ENCODE peak calls at places on chromosomes 12 and 14, in seven cellular contexts. One of them, this sample, is unnamed.
A peak's percentile ranks its signal among the peaks of the same experiment; 100 is the strongest.

GRCh38 chr12:113049976-113050742 is 6.4 kb upstream of the DTX1 start:
- DNase-seq in astrocyte of the cerebellum: no peak
- DNase-seq in RPMI7951: peak; percentile 24
- DNase-seq in T-helper 17 cell: no peak
- DNase-seq in kidney tubule cell: peak; percentile 83
- DNase-seq in D341Med: no peak
- DNase-seq in AG04450: no peak
- DNase-seq in this sample: no peak

GRCh38 chr12:96211989-96212388 is 17.8 kb downstream of the ELK3 start:
- DNase-seq in kidney tubule cell: no peak
- DNase-seq in D341Med: no peak
- DNase-seq in RPMI7951: no peak
- DNase-seq in astrocyte of the cerebellum: no peak
- DNase-seq in AG04450: no peak
- DNase-seq in T-helper 17 cell: no peak
- DNase-seq in this sample: no peak

GRCh38 chr14:81275305-81275950 is 54.7 kb upstream of the GTF2A1 start:
- DNase-seq in kidney tubule cell: no peak
- DNase-seq in D341Med: no peak
- DNase-seq in T-helper 17 cell: no peak
- DNase-seq in astrocyte of the cerebellum: no peak
- DNase-seq in AG04450: no peak
- DNase-seq in RPMI7951: peak; percentile 6
- DNase-seq in this sample: no peak

GRCh38 chr12:94263011-94263786 is 114.8 kb downstream of the PLXNC1 start:
- DNase-seq in AG04450: no peak
- DNase-seq in D341Med: no peak
- DNase-seq in kidney tubule cell: no peak
- DNase-seq in RPMI7951: no peak
- DNase-seq in astrocyte of the cerebellum: no peak
- DNase-seq in T-helper 17 cell: no peak
- DNase-seq in this sample: no peak

GRCh38 chr12:58847876-58848600 is 72.3 kb downstream of the LRIG3 start:
- DNase-seq in astrocyte of the cerebellum: no peak
- DNase-seq in AG04450: no peak
- DNase-seq in D341Med: no peak
- DNase-seq in T-helper 17 cell: no peak
- DNase-seq in kidney tubule cell: peak; percentile 23
- DNase-seq in RPMI7951: no peak
- DNase-seq in this sample: no peak

GRCh38 chr14:89540830-89541470 is 123.9 kb upstream of the FOXN3 start:
- DNase-seq in AG04450: peak; percentile 63
- DNase-seq in D341Med: no peak
- DNase-seq in RPMI7951: peak; percentile 38
- DNase-seq in kidney tubule cell: peak; percentile 56
- DNase-seq in T-helper 17 cell: no peak
- DNase-seq in astrocyte of the cerebellum: no peak
- DNase-seq in this sample: peak; percentile 83

GRCh38 chr14:91425720-91426032 is 8.1 kb upstream of the CCDC88C start:
- DNase-seq in kidney tubule cell: no peak
- DNase-seq in RPMI7951: no peak
- DNase-seq in D341Med: no peak
- DNase-seq in astrocyte of the cerebellum: no peak
- DNase-seq in T-helper 17 cell: no peak
- DNase-seq in AG04450: no peak
- DNase-seq in this sample: no peak

GRCh38 chr12:107558141-107558815 is 127.3 kb upstream of the PWP1 start:
- DNase-seq in kidney tubule cell: no peak
- DNase-seq in AG04450: no peak
- DNase-seq in astrocyte of the cerebellum: no peak
- DNase-seq in D341Med: no peak
- DNase-seq in T-helper 17 cell: no peak
- DNase-seq in RPMI7951: no peak
- DNase-seq in this sample: no peak

GRCh38 chr14:100031506-100032281 is 33.5 kb upstream of the EVL start:
- DNase-seq in AG04450: peak; percentile 95
- DNase-seq in T-helper 17 cell: no peak
- DNase-seq in D341Med: no peak
- DNase-seq in astrocyte of the cerebellum: peak; percentile 96
- DNase-seq in RPMI7951: peak; percentile 96
- DNase-seq in kidney tubule cell: peak; percentile 97
- DNase-seq in this sample: peak; percentile 96

GRCh38 chr12:50243507-50243906 is 39.8 kb downstream of the LIMA1 start:
- DNase-seq in kidney tubule cell: no peak
- DNase-seq in astrocyte of the cerebellum: no peak
- DNase-seq in RPMI7951: no peak
- DNase-seq in AG04450: no peak
- DNase-seq in T-helper 17 cell: no peak
- DNase-seq in D341Med: no peak
- DNase-seq in this sample: no peak

GRCh38 chr14:51139221-51139681 is 44.3 kb upstream of the TRIM9 start:
- DNase-seq in RPMI7951: peak; percentile 39
- DNase-seq in astrocyte of the cerebellum: no peak
- DNase-seq in kidney tubule cell: no peak
- DNase-seq in T-helper 17 cell: no peak
- DNase-seq in AG04450: no peak
- DNase-seq in D341Med: no peak
- DNase-seq in this sample: no peak

GRCh38 chr14:94542111-94542810 is 19.0 kb upstream of the SERPINA4 start:
- DNase-seq in RPMI7951: peak; percentile 69
- DNase-seq in kidney tubule cell: no peak
- DNase-seq in D341Med: no peak
- DNase-seq in T-helper 17 cell: no peak
- DNase-seq in astrocyte of the cerebellum: no peak
- DNase-seq in AG04450: no peak
- DNase-seq in this sample: peak; percentile 9

GRCh38 chr14:64720190-64720589 is 16.0 kb downstream of the PLEKHG3 start:
- DNase-seq in RPMI7951: peak; percentile 61
- DNase-seq in AG04450: peak; percentile 15
- DNase-seq in D341Med: no peak
- DNase-seq in T-helper 17 cell: no peak
- DNase-seq in astrocyte of the cerebellum: peak; percentile 34
- DNase-seq in kidney tubule cell: peak; percentile 99
- DNase-seq in this sample: peak; percentile 59

GRCh38 chr12:67981236-67982164 is 7.7 kb upstream of the IFNG-AS1 start:
- DNase-seq in D341Med: no peak
- DNase-seq in AG04450: peak; percentile 41
- DNase-seq in kidney tubule cell: peak; percentile 92
- DNase-seq in T-helper 17 cell: no peak
- DNase-seq in RPMI7951: peak; percentile 83
- DNase-seq in astrocyte of the cerebellum: peak; percentile 57
- DNase-seq in this sample: peak; percentile 86

GRCh38 chr14:49619730-49620129 is 696 bp downstream of the RPL36AL start:
- DNase-seq in RPMI7951: no peak
- DNase-seq in T-helper 17 cell: no peak
- DNase-seq in kidney tubule cell: no peak
- DNase-seq in astrocyte of the cerebellum: no peak
- DNase-seq in AG04450: no peak
- DNase-seq in D341Med: no peak
- DNase-seq in this sample: no peak

GRCh38 chr12:49763006-49763591 is 21.7 kb downstream of the TMBIM6 start:
- DNase-seq in astrocyte of the cerebellum: no peak
- DNase-seq in kidney tubule cell: peak; percentile 45
- DNase-seq in T-helper 17 cell: peak; percentile 69
- DNase-seq in AG04450: no peak
- DNase-seq in D341Med: peak; percentile 85
- DNase-seq in RPMI7951: peak; percentile 28
- DNase-seq in this sample: no peak

GRCh38 chr12:124865728-124866127 is 2.1 kb upstream of the SCARB1 start:
- DNase-seq in T-helper 17 cell: no peak
- DNase-seq in D341Med: no peak
- DNase-seq in astrocyte of the cerebellum: no peak
- DNase-seq in AG04450: no peak
- DNase-seq in kidney tubule cell: no peak
- DNase-seq in RPMI7951: no peak
- DNase-seq in this sample: no peak

GRCh38 chr14:95386536-95386935 is 66.8 kb upstream of the CLMN start:
- DNase-seq in D341Med: no peak
- DNase-seq in AG04450: no peak
- DNase-seq in RPMI7951: no peak
- DNase-seq in T-helper 17 cell: no peak
- DNase-seq in kidney tubule cell: no peak
- DNase-seq in astrocyte of the cerebellum: no peak
- DNase-seq in this sample: no peak

GRCh38 chr12:20593611-20594010 is 101.5 kb upstream of the SLCO1C1 start:
- DNase-seq in kidney tubule cell: no peak
- DNase-seq in D341Med: no peak
- DNase-seq in RPMI7951: no peak
- DNase-seq in astrocyte of the cerebellum: no peak
- DNase-seq in T-helper 17 cell: no peak
- DNase-seq in AG04450: no peak
- DNase-seq in this sample: no peak

GRCh38 chr14:22656945-22657711 is 13.0 kb upstream of the OR6J1 start:
- DNase-seq in RPMI7951: peak; percentile 70
- DNase-seq in astrocyte of the cerebellum: peak; percentile 88
- DNase-seq in D341Med: no peak
- DNase-seq in T-helper 17 cell: no peak
- DNase-seq in AG04450: no peak
- DNase-seq in kidney tubule cell: peak; percentile 98
- DNase-seq in this sample: no peak

GRCh38 chr12:94322346-94322745 is 137.3 kb downstream of the CEP83 start:
- DNase-seq in astrocyte of the cerebellum: no peak
- DNase-seq in AG04450: no peak
- DNase-seq in RPMI7951: no peak
- DNase-seq in D341Med: no peak
- DNase-seq in T-helper 17 cell: no peak
- DNase-seq in kidney tubule cell: no peak
- DNase-seq in this sample: no peak

GRCh38 chr12:49821375-49822287 is 6.6 kb downstream of the NCKAP5L start:
- DNase-seq in T-helper 17 cell: no peak
- DNase-seq in kidney tubule cell: no peak
- DNase-seq in astrocyte of the cerebellum: no peak
- DNase-seq in RPMI7951: no peak
- DNase-seq in D341Med: no peak
- DNase-seq in AG04450: no peak
- DNase-seq in this sample: no peak

GRCh38 chr14:63078606-63079005 is 33.3 kb upstream of the KCNH5 start:
- DNase-seq in D341Med: no peak
- DNase-seq in astrocyte of the cerebellum: no peak
- DNase-seq in RPMI7951: no peak
- DNase-seq in T-helper 17 cell: no peak
- DNase-seq in AG04450: no peak
- DNase-seq in kidney tubule cell: no peak
- DNase-seq in this sample: no peak

GRCh38 chr12:65656904-65657351 is 167.4 kb upstream of the HMGA2 start:
- DNase-seq in RPMI7951: peak; percentile 99
- DNase-seq in astrocyte of the cerebellum: peak; percentile 100
- DNase-seq in T-helper 17 cell: no peak
- DNase-seq in kidney tubule cell: peak; percentile 99
- DNase-seq in AG04450: peak; percentile 89
- DNase-seq in D341Med: no peak
- DNase-seq in this sample: peak; percentile 94

GRCh38 chr14:51094282-51094821 is 553 bp downstream of the TRIM9 start:
- DNase-seq in RPMI7951: no peak
- DNase-seq in D341Med: peak; percentile 55
- DNase-seq in T-helper 17 cell: no peak
- DNase-seq in astrocyte of the cerebellum: no peak
- DNase-seq in AG04450: no peak
- DNase-seq in kidney tubule cell: peak; percentile 6
- DNase-seq in this sample: no peak

GRCh38 chr12:90199008-90199407 is 490.4 kb upstream of the ATP2B1 start:
- DNase-seq in D341Med: no peak
- DNase-seq in kidney tubule cell: peak; percentile 3
- DNase-seq in RPMI7951: no peak
- DNase-seq in astrocyte of the cerebellum: no peak
- DNase-seq in AG04450: no peak
- DNase-seq in T-helper 17 cell: no peak
- DNase-seq in this sample: no peak

GRCh38 chr12:68406134-68406576 is 74.0 kb upstream of the MDM1 start:
- DNase-seq in T-helper 17 cell: no peak
- DNase-seq in AG04450: peak; percentile 65
- DNase-seq in D341Med: peak; percentile 30
- DNase-seq in astrocyte of the cerebellum: peak; percentile 57
- DNase-seq in RPMI7951: peak; percentile 65
- DNase-seq in kidney tubule cell: peak; percentile 58
- DNase-seq in this sample: no peak

This sample was measured in AG04449.